ENCODE peak calls at places on chromosomes 12 and 14, in five cellular contexts. B, H, S, L and U are unnamed samples.

GRCh38 chr14:70013269-70013873 is 134.2 kb downstream of the SMOC1 start:
- DNase-seq in B (peak), H (peak), S (no peak), L (no peak), U (no peak)

GRCh38 chr12:47017041-47017713 is 62.2 kb upstream of the PCED1B start:
- DNase-seq in B (peak), H (no peak), S (no peak), L (no peak), U (no peak)

GRCh38 chr14:80754696-80755095 is 186.8 kb downstream of the CEP128 start:
- DNase-seq in B (no peak), H (no peak), S (no peak), L (no peak), U (no peak)

GRCh38 chr14:77161011-77161410 is 19.4 kb upstream of the ZDHHC22 start:
- DNase-seq in B (no peak), H (no peak), S (no peak), L (no peak), U (no peak)

GRCh38 chr14:22955702-22956575 is 951 bp downstream of the HAUS4 start:
- DNase-seq in B (no peak), H (no peak), S (no peak), L (no peak), U (no peak)

GRCh38 chr14:22532345-22533056 is 56.5 kb downstream of the DAD1 start:
- DNase-seq in B (no peak), H (no peak), S (no peak), L (no peak), U (no peak)

GRCh38 chr14:85175556-85175955 is 354.4 kb upstream of the FLRT2 start:
- DNase-seq in B (no peak), H (no peak), S (no peak), L (no peak), U (no peak)

GRCh38 chr14:27391331-27391730 is 793.5 kb upstream of the NOVA1 start:
- DNase-seq in B (no peak), H (no peak), S (no peak), L (no peak), U (no peak)

GRCh38 chr14:42023452-42023851 is 416.8 kb downstream of the LRFN5 start:
- DNase-seq in B (no peak), H (no peak), S (no peak), L (no peak), U (no peak)

GRCh38 chr14:89131004-89131750 is 285.9 kb downstream of the FOXN3 start:
- DNase-seq in B (no peak), H (no peak), S (no peak), L (no peak), U (no peak)

GRCh38 chr14:56590535-56590951 is 10.9 kb downstream of the TMEM260 start:
- DNase-seq in B (no peak), H (no peak), S (peak), L (no peak), U (no peak)

GRCh38 chr12:104877107-104877705 is 80.9 kb downstream of the SLC41A2 start:
- DNase-seq in B (peak), H (peak), S (peak), L (no peak), U (no peak)